ENCODE peak calls at places on chromosomes 16 and 17, in seven cellular contexts. Y is esophagus muscularis mucosa, T is adrenal gland, X is stomach, N is heart left ventricle, L is IMR-90, F is spleen. J is an unnamed sample.

GRCh38 chr16:21628772-21629171 is 23.6 kb downstream of the IGSF6 start:
- DNase-seq in T (peak), F (no peak), Y (no peak), L (peak), X (no peak), N (no peak), J (no peak)

GRCh38 chr16:67200491-67200890 is 1.6 kb downstream of the ELMO3 start:
- DNase-seq in L (no peak), N (no peak), Y (no peak), F (no peak), T (no peak), X (no peak), J (no peak)

GRCh38 chr17:69179227-69179952 is 37.7 kb upstream of the ABCA6 start:
- DNase-seq in T (peak), F (no peak), N (no peak), Y (no peak), L (peak), X (peak), J (no peak)

GRCh38 chr17:78899361-78900260 is 3.4 kb downstream of the CEP295NL start:
- DNase-seq in L (no peak), T (no peak), Y (no peak), X (no peak), F (no peak), N (peak), J (no peak)

GRCh38 chr16:31354394-31355291 is at the start of gene ITGAX:
- DNase-seq in Y (peak), L (peak), X (peak), F (peak), T (peak), N (peak), J (peak)

GRCh38 chr16:77137045-77137444 is 53.9 kb upstream of the MON1B start:
- DNase-seq in L (no peak), Y (no peak), X (no peak), T (no peak), F (no peak), N (no peak), J (no peak)

GRCh38 chr17:67272312-67273050 is 27.5 kb upstream of the HELZ start:
- DNase-seq in Y (no peak), F (no peak), L (no peak), X (no peak), N (no peak), T (no peak), J (no peak)

GRCh38 chr16:62261760-62262159 is 225.5 kb upstream of the CDH8 start:
- DNase-seq in N (no peak), Y (no peak), T (no peak), X (no peak), F (no peak), L (no peak), J (no peak)

GRCh38 chr17:41593306-41594095 is 6.8 kb upstream of the KRT14 start:
- DNase-seq in T (no peak), X (no peak), N (no peak), F (no peak), Y (no peak), L (no peak), J (no peak)

GRCh38 chr16:4799171-4799855 is 3.1 kb downstream of the ROGDI start:
- DNase-seq in N (no peak), Y (no peak), T (no peak), L (no peak), F (no peak), X (no peak), J (no peak)

GRCh38 chr16:86062271-86062965 is 163.5 kb downstream of the IRF8 start:
- DNase-seq in X (no peak), F (peak), Y (no peak), L (no peak), T (no peak), N (no peak), J (no peak)

GRCh38 chr16:17116595-17117322 is 354.0 kb downstream of the XYLT1 start:
- DNase-seq in T (no peak), N (no peak), Y (no peak), X (no peak), L (no peak), F (no peak), J (no peak)

GRCh38 chr16:27174007-27174406 is 29.3 kb upstream of the KDM8 start:
- DNase-seq in N (no peak), F (peak), Y (no peak), T (peak), L (no peak), X (no peak), J (no peak)

GRCh38 chr17:56914641-56915263 is 903 bp upstream of the TRIM25 start:
- DNase-seq in X (no peak), F (no peak), N (no peak), Y (no peak), L (no peak), T (no peak), J (no peak)

GRCh38 chr17:72613411-72614292 is 478.8 kb downstream of the SLC39A11 start:
- DNase-seq in N (no peak), F (no peak), Y (no peak), T (no peak), L (peak), X (no peak), J (no peak)

GRCh38 chr17:38604479-38605229 is 1.1 kb downstream of the SRCIN1 start:
- DNase-seq in T (no peak), L (no peak), Y (no peak), F (no peak), X (no peak), N (no peak), J (no peak)
- TF ChIP-seq CTCF in T (no peak), L (no peak), Y (no peak), F (no peak), X (no peak), N (no peak), J (no peak)

DNA sequence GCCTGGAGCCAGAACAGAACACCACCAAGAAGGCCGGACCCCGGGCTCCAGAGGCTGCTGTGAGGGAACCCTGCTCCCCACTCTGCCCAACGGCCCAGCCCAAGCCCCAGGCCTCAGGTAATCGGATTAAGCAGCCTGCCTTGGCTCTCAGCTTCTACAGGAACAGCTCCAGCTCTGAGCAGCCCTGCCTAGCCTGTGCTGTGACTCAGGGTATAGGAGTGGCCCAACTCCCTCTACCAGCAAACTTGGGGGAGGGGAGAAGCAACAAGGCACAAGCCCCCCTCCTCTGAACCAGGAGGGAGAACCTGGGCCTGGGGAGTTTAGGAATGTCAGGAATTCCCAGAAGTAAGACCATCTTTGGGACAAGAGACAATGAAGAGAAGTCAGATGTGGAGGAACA is 849 bp upstream of the SOX15 start:
- DNase-seq in L (peak), X (no peak), F (no peak), Y (no peak), T (peak), N (no peak), J (no peak)
- TF ChIP-seq POLR2A in L (no peak), X (no peak), F (no peak), Y (no peak), T (no peak), N (no peak), J (no peak)

DNA sequence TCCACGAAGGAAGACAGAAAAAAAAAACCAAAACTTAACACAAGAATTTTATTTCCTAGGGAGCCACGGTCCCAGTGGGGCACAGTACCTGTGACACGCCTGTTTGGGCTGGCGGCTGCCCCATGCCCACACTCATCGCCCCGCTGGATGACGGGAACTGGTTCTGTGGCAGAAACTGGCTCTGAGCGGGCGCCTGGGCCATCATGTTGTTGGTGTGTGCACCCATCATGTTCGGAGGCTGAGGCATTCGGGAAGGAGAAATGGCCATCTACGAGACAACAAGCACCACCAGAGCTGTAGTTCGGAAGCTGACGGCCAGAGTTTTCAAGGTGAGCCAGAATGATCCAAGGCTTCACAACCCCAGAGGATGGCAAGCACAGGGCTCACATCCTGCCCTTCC is 56.3 kb upstream of the TRAP1 start:
- DNase-seq in L (no peak), X (no peak), Y (no peak), N (no peak), T (no peak), F (no peak), J (no peak)
- H3K27ac ChIP-seq in L (peak), X (no peak), Y (no peak), N (no peak), T (no peak), F (no peak), J (no peak)

DNA sequence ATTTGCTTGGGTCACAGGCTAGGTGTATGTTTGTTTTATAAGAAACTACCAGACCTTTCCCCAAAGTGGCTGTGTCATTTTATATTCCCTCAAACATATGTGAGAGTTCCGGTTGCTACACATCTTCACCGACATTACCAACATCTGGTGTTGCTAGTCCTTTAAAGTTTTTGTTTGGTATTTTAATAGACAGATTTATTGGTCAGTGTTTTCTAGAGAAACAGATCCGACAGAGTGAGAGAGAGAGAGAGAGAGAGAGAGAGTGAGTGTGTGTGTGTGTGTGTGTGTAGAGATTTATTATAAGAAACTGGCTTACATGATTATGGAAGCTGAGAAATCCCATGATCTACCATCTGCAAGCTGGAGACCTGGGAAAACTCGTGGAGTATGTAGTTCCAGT is 31.0 kb downstream of the LDHD start:
- DNase-seq in X (no peak), N (no peak), F (no peak), Y (no peak), L (no peak), T (no peak), J (no peak)
- TF ChIP-seq CTCF in X (no peak), N (no peak), F (no peak), Y (no peak), L (no peak), T (no peak), J (no peak)

DNA sequence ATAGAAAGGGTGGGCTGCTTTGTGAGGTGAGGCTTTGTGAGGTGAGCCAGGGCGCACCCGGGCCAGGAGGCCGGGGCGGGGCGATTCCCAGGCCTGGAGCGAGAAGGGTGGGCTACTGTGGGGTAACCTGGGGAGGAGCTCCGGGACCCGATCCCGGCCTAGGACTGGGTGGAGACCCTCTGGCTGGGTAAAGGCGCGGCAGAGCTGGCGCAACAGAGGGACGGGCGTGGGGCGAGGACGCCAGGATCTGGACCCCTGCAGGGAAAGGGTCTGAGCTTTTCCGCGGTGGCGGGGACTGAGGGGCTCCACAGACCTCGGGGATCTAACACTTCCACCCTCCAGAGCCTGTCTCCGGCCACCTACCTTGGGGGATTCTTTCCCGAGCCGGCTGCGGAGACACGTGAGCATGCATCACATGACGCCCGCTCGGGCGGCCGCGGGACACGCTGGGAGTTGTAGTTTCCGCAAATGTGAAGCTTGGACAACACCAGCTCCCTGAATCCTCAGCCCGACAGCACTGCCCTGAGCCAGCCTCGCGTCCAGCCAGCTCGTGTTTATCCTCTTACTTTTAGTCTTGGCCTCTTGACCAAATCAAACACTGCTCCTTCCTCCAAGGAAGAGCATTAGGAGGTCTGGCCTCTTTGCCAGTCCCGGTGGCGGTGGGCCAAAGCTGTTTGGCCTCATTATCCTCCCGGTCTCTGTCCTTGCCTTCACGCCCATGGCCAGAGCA is at the start of gene SLC38A7:
- DNase-seq in L (peak), F (peak), T (peak), X (peak), Y (peak), N (peak), J (peak)
- TF ChIP-seq POLR2A in L (peak), F (no peak), T (no peak), X (no peak), Y (no peak), N (peak), J (no peak)

DNA sequence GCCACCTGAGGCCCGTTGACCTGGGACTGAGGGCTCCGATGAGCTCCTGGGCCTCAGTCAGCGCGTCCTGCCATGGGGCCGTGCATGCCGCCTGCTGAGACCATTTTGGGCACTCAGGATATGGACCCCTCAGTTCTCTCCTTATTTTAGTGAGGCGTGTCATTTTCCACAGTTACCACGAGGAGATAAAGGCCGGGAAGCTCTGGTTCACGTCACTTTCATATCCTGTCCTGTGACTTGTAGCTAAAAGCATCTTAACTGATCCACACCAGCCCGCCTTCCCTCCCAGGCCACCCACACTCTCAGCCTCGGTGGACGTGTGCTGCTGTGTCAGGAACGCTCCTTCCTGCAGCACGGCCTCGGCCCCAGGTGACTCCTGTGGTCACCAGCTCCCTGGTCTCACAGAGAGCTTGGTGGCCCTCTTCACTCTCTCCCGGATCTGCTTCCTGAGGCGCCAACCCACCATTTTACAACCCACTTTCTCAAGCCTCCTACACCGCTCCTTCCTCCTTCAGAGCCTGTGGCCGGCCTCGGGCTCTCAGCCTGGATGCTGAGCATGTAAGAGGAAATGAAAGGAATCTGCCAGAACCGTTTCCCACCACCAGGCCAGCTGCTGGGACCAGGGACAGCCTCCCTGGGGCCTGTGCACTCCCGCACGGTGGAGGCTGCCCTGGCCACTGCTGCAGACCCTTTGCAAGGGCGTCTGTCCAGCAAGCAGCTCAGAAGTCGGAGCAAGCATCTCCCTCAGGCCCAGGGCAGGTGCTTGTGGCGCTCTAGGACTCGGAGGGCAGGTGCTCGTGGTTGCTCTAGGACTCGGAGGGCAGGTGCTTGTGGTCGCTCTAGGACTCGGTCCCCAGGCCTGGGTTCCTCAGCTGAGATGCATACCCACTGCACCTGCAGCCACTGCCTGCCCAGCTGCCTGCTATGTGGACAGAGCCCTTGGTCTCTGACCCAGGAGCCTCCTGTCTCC is 23.9 kb upstream of the FASN start:
- DNase-seq in T (no peak), L (no peak), X (no peak), F (no peak), Y (no peak), N (no peak), J (no peak)
- H3K27ac ChIP-seq in T (no peak), L (no peak), X (no peak), F (no peak), Y (no peak), N (no peak), J (no peak)

J was measured in body of pancreas.